ENCODE peak calls at places on chromosomes 11 and 22, in nine cellular contexts. Y, B, F, E, C, W, M, Q and Z are unnamed samples.

GRCh38 chr11:100240051-100240450 is 447.0 kb upstream of the ARHGAP42 start:
- DNase-seq in M (no peak), Q (no peak), Y (no peak), W (no peak), F (no peak), C (no peak), E (no peak), B (no peak), Z (no peak)

GRCh38 chr11:67700548-67701262 is 26.3 kb upstream of the ALDH3B2 start:
- DNase-seq in Q (no peak), B (no peak), Y (no peak), E (no peak), F (no peak), C (no peak), M (no peak), W (no peak), Z (no peak)

GRCh38 chr22:27344546-27344945 is 457.0 kb downstream of the MN1 start:
- DNase-seq in B (no peak), Y (no peak), E (no peak), M (no peak), C (no peak), Q (no peak), W (no peak), F (no peak), Z (no peak)

GRCh38 chr22:33851985-33852384 is 68.3 kb downstream of the LARGE1 start:
- DNase-seq in F (no peak), B (no peak), M (no peak), Q (no peak), C (no peak), W (no peak), E (no peak), Y (no peak), Z (no peak)

GRCh38 chr11:62881579-62882427 is 1.1 kb downstream of the SLC3A2 start:
- DNase-seq in F (peak), Q (peak), Y (no peak), E (peak), C (peak), B (peak), W (peak), M (peak), Z (peak)

GRCh38 chr22:40396882-40397281 is 26.5 kb downstream of the SGSM3 start:
- DNase-seq in W (peak), Q (no peak), M (peak), F (no peak), Y (peak), B (peak), C (no peak), E (no peak), Z (no peak)

GRCh38 chr22:49790912-49791311 is 36.8 kb downstream of the BRD1 start:
- DNase-seq in C (no peak), M (no peak), W (no peak), B (no peak), E (no peak), F (no peak), Y (no peak), Q (no peak), Z (no peak)

GRCh38 chr11:57155838-57156583 is 25.7 kb upstream of the LRRC55 start:
- DNase-seq in E (no peak), C (no peak), F (no peak), B (no peak), Y (peak), Q (no peak), M (no peak), W (no peak), Z (no peak)

GRCh38 chr11:1425439-1425838 is 35.7 kb downstream of the BRSK2 start:
- DNase-seq in E (no peak), C (no peak), M (no peak), B (no peak), Y (no peak), Q (no peak), W (no peak), F (no peak), Z (no peak)

GRCh38 chr11:7020183-7020917 is at the start of the genes NLRP14 and ZNF214:
- DNase-seq in M (peak), Y (peak), W (no peak), F (no peak), Q (no peak), E (peak), C (no peak), B (peak), Z (peak)

GRCh38 chr11:35009191-35009940 is 92.9 kb downstream of the PDHX start:
- DNase-seq in M (no peak), C (no peak), W (no peak), Y (no peak), B (no peak), F (no peak), Q (no peak), E (no peak), Z (no peak)

GRCh38 chr22:44678245-44678979 is 23.6 kb upstream of the PRR5 start:
- DNase-seq in M (no peak), Y (no peak), W (no peak), C (no peak), Q (no peak), F (no peak), B (no peak), E (no peak), Z (no peak)

GRCh38 chr11:15072551-15073143 is 746 bp upstream of the CALCB start:
- DNase-seq in C (no peak), Q (no peak), M (no peak), F (no peak), W (no peak), E (no peak), Y (no peak), B (no peak), Z (no peak)

GRCh38 chr11:70415176-70415575 is 16.8 kb downstream of the CTTN start:
- DNase-seq in W (no peak), M (peak), Y (no peak), B (no peak), Q (no peak), E (no peak), F (no peak), C (no peak), Z (no peak)

GRCh38 chr11:2752923-2753322 is 53.1 kb upstream of the KCNQ1OT1 start:
- DNase-seq in M (no peak), W (no peak), C (no peak), E (no peak), Y (no peak), F (no peak), B (no peak), Q (no peak), Z (no peak)

GRCh38 chr11:38460901-38461300 is 1862.9 kb upstream of the RAG2 start:
- DNase-seq in C (no peak), E (no peak), W (no peak), M (no peak), F (no peak), B (peak), Q (no peak), Y (no peak), Z (peak)

GRCh38 chr11:74466916-74467885 is at the start of gene KCNE3:
- DNase-seq in W (no peak), E (no peak), M (no peak), Y (peak), B (peak), F (no peak), C (no peak), Q (no peak), Z (no peak)